ENCODE peak calls at places on chromosomes 3 and 15, in five cellular contexts. P, O, Y, I and F are unnamed samples.

GRCh38 chr15:29103825-29104565 is 165.6 kb downstream of the NSMCE3 start:
- DNase-seq in I (peak; percentile 43), P (peak; percentile 68), Y (peak; percentile 64), O (peak; percentile 73), F (peak; percentile 27)

GRCh38 chr3:168878655-168879054 is 782.9 kb upstream of the GOLIM4 start:
- DNase-seq in I (peak; percentile 66), P (peak; percentile 47), O (no peak), Y (peak; percentile 74), F (no peak)

GRCh38 chr3:103112273-103112672 is 677.5 kb downstream of the ZPLD1 start:
- DNase-seq in P (no peak), I (no peak), Y (no peak), O (no peak), F (no peak)

GRCh38 chr3:14883226-14883625 is 64.2 kb upstream of the NR2C2 start:
- DNase-seq in I (no peak), O (no peak), Y (no peak), P (no peak), F (no peak)

GRCh38 chr15:100210338-100210737 is 131.4 kb downstream of the ADAMTS17 start:
- DNase-seq in I (no peak), P (no peak), O (no peak), Y (no peak), F (no peak)

GRCh38 chr3:98784666-98785600 is 21.8 kb downstream of the ST3GAL6 start:
- DNase-seq in I (peak; percentile 73), Y (peak; percentile 97), P (peak; percentile 94), O (no peak), F (no peak)

GRCh38 chr3:184652465-184652864 is 59.4 kb downstream of the MAGEF1 start:
- DNase-seq in I (no peak), Y (peak; percentile 41), P (no peak), O (no peak), F (no peak)

GRCh38 chr15:95018888-95019545 is 787.7 kb downstream of the MCTP2 start:
- DNase-seq in O (no peak), P (peak; percentile 83), Y (peak; percentile 91), I (peak; percentile 78), F (no peak)

GRCh38 chr3:156633335-156633734 is 41.1 kb upstream of the TIPARP start:
- DNase-seq in I (no peak), Y (peak; percentile 95), P (peak; percentile 77), O (peak; percentile 73), F (no peak)

GRCh38 chr3:78887608-78888011 is 880.2 kb downstream of the ROBO1 start:
- DNase-seq in Y (peak; percentile 42), P (peak; percentile 60), O (no peak), I (no peak), F (no peak)

GRCh38 chr15:99181544-99181943 is 67.8 kb downstream of the TTC23 start:
- DNase-seq in Y (no peak), P (no peak), I (no peak), O (peak; percentile 44), F (peak; percentile 17)

GRCh38 chr3:69484507-69485393 is 98.9 kb upstream of the FRMD4B start:
- DNase-seq in P (no peak), Y (no peak), I (no peak), O (no peak), F (no peak)

GRCh38 chr3:184561329-184562145 is at the start of gene EPHB3:
- DNase-seq in O (peak; percentile 100), Y (peak; percentile 95), I (peak; percentile 99), P (peak; percentile 99), F (peak; percentile 100)

DNA sequence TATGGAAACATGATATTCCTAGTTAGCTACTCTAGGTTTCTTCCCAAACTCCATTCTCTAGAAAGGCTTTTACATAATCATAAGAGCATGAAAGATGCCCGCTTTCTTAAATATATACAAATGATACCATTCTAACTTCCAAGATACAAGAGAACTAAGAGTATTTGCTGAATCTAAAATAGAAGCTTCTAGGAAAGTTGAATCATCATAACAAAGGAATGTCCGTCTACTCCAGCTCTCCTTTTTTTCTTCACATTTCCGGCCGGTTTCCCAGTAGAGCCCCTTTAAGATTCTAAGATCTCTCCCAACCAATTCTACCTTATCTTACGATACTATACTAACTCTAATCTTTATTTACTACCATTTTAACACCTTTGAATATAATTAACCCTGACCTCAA is 60.1 kb downstream of the RAD18 start:
- DNase-seq in O (no peak), Y (peak; percentile 62), I (no peak), P (peak; percentile 55), F (no peak)
- H3K36me3 ChIP-seq in O (no peaks in the 10 kb centered on the region), Y (peaks cover 3% of the 10 kb centered on the region), I (peaks cover 40% of the 10 kb centered on the region), P (no peaks in the 10 kb centered on the region), F (peaks cover 13% of the 10 kb centered on the region)

GRCh38 chr15:90892023-90892422 is 7.7 kb downstream of the FES start:
- DNase-seq in P (no peak), I (no peak), O (no peak), Y (no peak), F (no peak)
- H3K36me3 ChIP-seq in P (peaks cover 28% of the 10 kb centered on the region), I (no peaks in the 10 kb centered on the region), O (no peaks in the 10 kb centered on the region), Y (no peaks in the 10 kb centered on the region), F (peaks cover 6% of the 10 kb centered on the region)

GRCh38 chr15:36066757-36067156 is 512.7 kb upstream of the CDIN1 start:
- DNase-seq in Y (no peak), I (no peak), O (no peak), P (no peak), F (no peak)
- H3K36me3 ChIP-seq in Y (no peaks in the 10 kb centered on the region), I (no peaks in the 10 kb centered on the region), O (no peaks in the 10 kb centered on the region), P (no peaks in the 10 kb centered on the region), F (no peaks in the 10 kb centered on the region)

DNA sequence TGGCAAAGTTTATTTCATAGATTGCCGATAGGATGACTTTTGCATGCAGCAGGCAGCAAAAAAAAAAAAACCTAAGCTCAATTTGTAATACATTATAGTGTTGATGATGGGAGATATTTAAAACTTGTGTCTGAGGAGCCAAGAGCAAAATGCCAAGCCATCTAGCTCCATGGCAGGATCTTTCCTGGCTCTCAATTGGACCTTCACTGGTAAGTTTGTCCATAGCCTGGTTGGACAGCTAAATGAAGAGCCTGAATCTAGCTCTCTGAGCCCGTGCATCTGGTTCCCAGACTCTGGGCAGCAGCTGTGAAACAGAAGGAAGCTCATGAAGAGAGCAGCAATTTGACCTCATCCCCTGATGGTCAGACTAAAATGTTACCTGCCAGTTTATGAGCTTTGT is 17.6 kb downstream of the STAC start:
- DNase-seq in Y (no peak), O (no peak), P (no peak), I (no peak), F (no peak)
- H3K36me3 ChIP-seq in Y (no peaks in the 10 kb centered on the region), O (no peaks in the 10 kb centered on the region), P (no peaks in the 10 kb centered on the region), I (no peaks in the 10 kb centered on the region), F (no peaks in the 10 kb centered on the region)

GRCh38 chr15:40006003-40006402 is 33.0 kb downstream of the SRP14 start:
- DNase-seq in I (peak; percentile 57), O (no peak), P (peak; percentile 79), Y (peak; percentile 53), F (no peak)

GRCh38 chr15:39999538-39999937 is 39.4 kb downstream of the SRP14 start:
- DNase-seq in P (no peak), O (no peak), Y (no peak), I (no peak), F (no peak)

GRCh38 chr15:40006646-40007045 is 32.3 kb downstream of the SRP14 start:
- DNase-seq in O (no peak), P (peak; percentile 85), Y (peak; percentile 89), I (no peak), F (no peak)

GRCh38 chr15:40002295-40002694 is 36.7 kb downstream of the SRP14 start:
- DNase-seq in O (no peak), P (peak; percentile 65), I (peak; percentile 18), Y (peak; percentile 37), F (no peak)

DNA sequence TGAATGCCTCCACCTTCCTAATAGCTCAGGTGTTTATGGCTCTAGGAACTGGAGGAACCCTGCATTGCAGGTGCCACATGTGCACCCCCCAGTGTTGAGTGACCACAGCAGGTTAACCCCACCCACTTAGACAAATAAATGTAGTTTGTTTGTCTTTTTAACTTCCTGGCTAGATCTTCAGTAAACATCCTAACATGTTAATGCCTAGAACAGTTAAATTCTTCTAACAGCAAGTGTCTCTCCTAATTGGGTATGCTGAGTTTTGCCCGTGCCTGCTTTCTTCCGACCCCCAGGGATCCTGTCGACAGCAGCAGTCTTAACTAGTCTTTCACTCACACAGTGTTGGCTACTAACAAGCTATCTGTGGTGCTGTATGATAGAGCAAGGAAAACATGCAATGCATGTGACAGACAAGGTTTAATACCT is 35.5 kb downstream of the SRP14 start:
- DNase-seq in O (no peak), I (no peak), P (no peak), Y (no peak), F (no peak)
- H3K36me3 ChIP-seq in O (no peaks in the 10 kb centered on the region), I (peaks cover 51% of the 10 kb centered on the region), P (peaks cover 38% of the 10 kb centered on the region), Y (peaks cover 52% of the 10 kb centered on the region), F (peaks cover 15% of the 10 kb centered on the region)

DNA sequence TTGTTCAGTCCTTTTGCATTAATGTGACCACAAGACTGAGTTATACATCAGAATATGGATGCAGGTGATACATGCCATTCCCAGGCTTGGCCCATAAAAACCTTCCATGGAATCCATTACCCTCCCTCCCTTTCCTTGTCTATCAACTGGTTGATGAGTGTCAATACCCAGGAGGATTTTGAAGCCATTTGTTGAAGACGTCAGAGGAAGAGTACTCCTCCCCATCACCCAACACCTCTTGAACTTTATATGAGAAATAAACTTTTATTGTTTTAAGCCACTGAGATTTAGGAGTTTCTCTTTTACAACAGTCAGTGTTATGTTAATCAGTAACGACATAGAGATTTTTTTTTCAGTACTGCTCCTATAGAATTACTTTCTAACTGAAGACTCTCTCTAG is 55.5 kb downstream of the P3H2 start:
- DNase-seq in P (no peak), I (peak; percentile 8), O (no peak), Y (no peak), F (no peak)
- H3K36me3 ChIP-seq in P (no peaks in the 10 kb centered on the region), I (no peaks in the 10 kb centered on the region), O (no peaks in the 10 kb centered on the region), Y (no peaks in the 10 kb centered on the region), F (no peaks in the 10 kb centered on the region)

DNA sequence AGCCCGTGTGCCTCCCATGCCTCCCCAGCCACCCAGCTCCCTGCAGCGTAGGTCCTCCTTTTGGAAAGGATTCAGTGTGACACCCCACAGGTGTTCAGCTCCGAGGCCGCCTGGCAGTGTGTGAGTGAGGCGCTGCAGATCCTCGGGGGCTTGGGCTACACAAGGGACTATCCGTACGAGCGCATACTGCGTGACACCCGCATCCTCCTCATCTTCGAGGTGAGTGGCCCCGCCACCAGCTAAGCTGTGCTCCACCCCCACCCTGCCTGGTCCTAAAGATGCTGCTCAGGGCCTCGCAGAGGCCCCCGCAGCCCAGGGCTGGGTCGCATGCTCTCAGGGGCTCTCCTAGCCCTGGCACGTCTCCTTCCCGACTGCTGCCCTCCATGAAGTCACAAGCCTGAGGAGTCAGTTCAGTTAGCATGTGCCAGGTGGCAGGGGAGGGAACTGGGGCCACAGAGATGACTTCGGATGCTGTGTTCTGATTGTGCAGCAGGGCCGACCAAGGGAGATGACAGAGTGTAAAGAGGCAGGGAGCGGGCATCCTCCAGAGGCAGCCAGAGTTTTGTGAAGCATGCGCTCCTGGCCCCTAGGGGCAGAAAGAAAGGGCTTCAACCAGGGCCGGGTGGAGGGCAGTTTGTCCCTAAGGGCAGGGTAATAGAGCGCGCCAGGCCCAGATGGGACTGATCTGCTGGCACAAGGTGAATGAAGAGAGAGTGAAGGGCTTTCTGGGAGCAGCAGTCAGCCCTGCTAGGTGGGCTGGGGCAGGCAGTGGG is 26.8 kb downstream of the ACAD9 start:
- DNase-seq in I (no peak), O (no peak), P (no peak), Y (no peak), F (no peak)
- H3K36me3 ChIP-seq in I (peaks cover 18% of the 10 kb centered on the region), O (no peaks in the 10 kb centered on the region), P (peaks cover 81% of the 10 kb centered on the region), Y (peaks cover 33% of the 10 kb centered on the region), F (peaks cover 100% of the 10 kb centered on the region)